ENCODE peak calls at places on chromosomes 16 and 17, in five cellular contexts. U is endodermal cell, E is H1, I is GM12878, X is GM23248. L is an unnamed sample.

GRCh38 chr17:78358538-78359215 is 1.2 kb downstream of the SOCS3 start:
- DNase-seq in U (peak), E (no peak), I (no peak), X (peak), L (no peak)

GRCh38 chr17:43908111-43908721 is 880 bp upstream of the MPP2 start:
- DNase-seq in U (peak), E (peak), I (no peak), X (peak), L (no peak)

GRCh38 chr17:79159926-79160325 is 85.3 kb downstream of the ENGASE start:
- DNase-seq in U (no peak), E (no peak), I (no peak), X (no peak), L (no peak)

GRCh38 chr16:67394271-67395104 is 1.2 kb upstream of the TPPP3 start:
- DNase-seq in U (peak), E (peak), I (no peak), X (peak), L (no peak)

GRCh38 chr16:57108432-57108831 is 16.0 kb downstream of the CPNE2 start:
- DNase-seq in U (no peak), E (no peak), I (no peak), X (no peak), L (no peak)

GRCh38 chr17:15952048-15952532 is 7.2 kb downstream of the ADORA2B start:
- DNase-seq in U (no peak), E (no peak), I (no peak), X (no peak), L (no peak)

GRCh38 chr16:2710711-2711231 is 9.3 kb downstream of the PRSS27 start:
- DNase-seq in U (no peak), E (no peak), I (no peak), X (no peak), L (no peak)

GRCh38 chr17:17048106-17048505 is 5.8 kb downstream of the MPRIP start:
- DNase-seq in U (peak), E (no peak), I (no peak), X (no peak), L (no peak)

GRCh38 chr16:68072038-68072695 is 13.0 kb upstream of the NFATC3 start:
- DNase-seq in U (no peak), E (peak), I (no peak), X (peak), L (peak)

GRCh38 chr16:47523342-47524006 is 62.3 kb downstream of the PHKB start:
- DNase-seq in U (no peak), E (no peak), I (peak), X (no peak), L (no peak)

GRCh38 chr16:1105888-1106620 is 10.0 kb upstream of the C1QTNF8 start:
- DNase-seq in U (peak), E (peak), I (no peak), X (peak), L (no peak)

GRCh38 chr17:48290378-48290777 is 139.6 kb downstream of the SKAP1 start:
- DNase-seq in U (no peak), E (no peak), I (no peak), X (no peak), L (no peak)

GRCh38 chr16:73053379-73054130 is 5.6 kb upstream of the ZFHX3 start:
- DNase-seq in U (peak), E (no peak), I (no peak), X (no peak), L (no peak)

GRCh38 chr17:82972836-82973372 is 106.5 kb upstream of the METRNL start:
- DNase-seq in U (peak), E (no peak), I (peak), X (no peak), L (no peak)

GRCh38 chr17:34709108-34709779 is 129.9 kb downstream of the TMEM132E start:
- DNase-seq in U (peak), E (no peak), I (no peak), X (peak), L (no peak)

GRCh38 chr16:11118479-11118878 is 137.5 kb downstream of the SOCS1 start:
- DNase-seq in U (no peak), E (no peak), I (no peak), X (peak), L (no peak)

GRCh38 chr16:25010542-25010941 is 4.6 kb downstream of the ARHGAP17 start:
- DNase-seq in U (no peak), E (no peak), I (no peak), X (no peak), L (no peak)

GRCh38 chr16:17037499-17037898 is 433.3 kb downstream of the XYLT1 start:
- DNase-seq in U (no peak), E (no peak), I (no peak), X (no peak), L (no peak)

GRCh38 chr17:50146230-50146926 is 4.1 kb downstream of the PPP1R9B start:
- DNase-seq in U (no peak), E (no peak), I (no peak), X (no peak), L (no peak)

GRCh38 chr17:14198575-14198974 is 38.1 kb downstream of the CDRT15 start:
- DNase-seq in U (no peak), E (no peak), I (no peak), X (no peak), L (no peak)

GRCh38 chr17:71327376-71328059 is 793.3 kb upstream of the SOX9 start:
- DNase-seq in U (no peak), E (no peak), I (no peak), X (peak), L (no peak)

GRCh38 chr16:25148568-25149215 is 37.1 kb downstream of the LCMT1 start:
- DNase-seq in U (peak), E (no peak), I (no peak), X (no peak), L (no peak)

GRCh38 chr17:13984956-13985355 is 84.3 kb upstream of the COX10 start:
- DNase-seq in U (peak), E (no peak), I (no peak), X (no peak), L (no peak)

GRCh38 chr16:87645802-87646201 is 43.5 kb downstream of the JPH3 start:
- DNase-seq in U (no peak), E (no peak), I (no peak), X (no peak), L (no peak)

GRCh38 chr17:44267818-44268490 is at the start of gene SLC4A1:
- DNase-seq in U (no peak), E (no peak), I (no peak), X (no peak), L (no peak)

GRCh38 chr17:66542183-66542966 is 240.0 kb downstream of the PRKCA start:
- DNase-seq in U (no peak), E (no peak), I (peak), X (peak), L (no peak)

GRCh38 chr17:8360260-8360659 is 16.2 kb downstream of the KRABD2 start:
- DNase-seq in U (no peak), E (no peak), I (no peak), X (no peak), L (no peak)

GRCh38 chr16:30551781-30552180 is 6.4 kb downstream of the ZNF764 start:
- DNase-seq in U (no peak), E (no peak), I (no peak), X (no peak), L (no peak)

GRCh38 chr17:50465171-50465570 is 3.5 kb downstream of the CHAD start:
- DNase-seq in U (no peak), E (no peak), I (no peak), X (no peak), L (no peak)

GRCh38 chr17:39462644-39463375 is 1.5 kb downstream of the CDK12 start:
- DNase-seq in U (peak), E (peak), I (no peak), X (peak), L (no peak)

GRCh38 chr17:28394717-28395116 is 11.3 kb downstream of the SLC46A1 start:
- DNase-seq in U (no peak), E (no peak), I (no peak), X (peak), L (no peak)

GRCh38 chr17:79815836-79816371 is 19.0 kb upstream of the CBX8 start:
- DNase-seq in U (peak), E (peak), I (no peak), X (no peak), L (no peak)

GRCh38 chr17:45709889-45710288 is 74.2 kb upstream of the CRHR1 start:
- DNase-seq in U (peak), E (no peak), I (no peak), X (no peak), L (no peak)

GRCh38 chr16:21554795-21555585 is 44.4 kb upstream of the METTL9 start:
- DNase-seq in U (peak), E (peak), I (peak), X (peak), L (no peak)

GRCh38 chr17:34291721-34292348 is 6.3 kb downstream of the CCL11 start:
- DNase-seq in U (no peak), E (no peak), I (no peak), X (peak), L (no peak)

DNA sequence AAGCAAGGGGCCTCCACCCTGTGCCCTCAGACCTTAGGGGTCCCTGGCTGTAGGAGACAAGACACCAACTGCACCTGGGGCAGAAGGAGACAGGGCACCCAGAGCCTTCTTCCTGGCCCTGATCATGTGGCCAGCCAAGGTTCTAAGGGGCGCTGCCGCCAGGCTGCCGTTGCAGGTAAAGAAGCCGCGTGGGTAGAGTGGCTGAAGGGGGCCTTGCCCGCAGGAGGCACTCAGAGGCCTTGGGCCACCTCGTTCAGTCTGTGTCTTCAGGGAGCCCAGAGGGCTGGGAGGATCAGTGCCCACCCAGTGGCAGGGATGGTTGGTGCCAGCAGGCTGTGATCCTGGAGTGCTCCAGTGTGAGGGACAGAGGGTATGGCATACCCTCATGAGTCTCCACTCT is 1.6 kb upstream of the AATK start:
- DNase-seq in U (no peak), E (no peak), I (no peak), X (no peak), L (no peak)
- H3K9ac ChIP-seq in U (no peak), E (no peak), I (no peak), X (no peak), L (no peak)

GRCh38 chr16:89357055-89357454 is 133.3 kb downstream of the ANKRD11 start:
- DNase-seq in U (peak), E (no peak), I (no peak), X (no peak), L (no peak)
- H3K9ac ChIP-seq in U (no peak), E (no peak), I (no peak), X (no peak), L (no peak)

DNA sequence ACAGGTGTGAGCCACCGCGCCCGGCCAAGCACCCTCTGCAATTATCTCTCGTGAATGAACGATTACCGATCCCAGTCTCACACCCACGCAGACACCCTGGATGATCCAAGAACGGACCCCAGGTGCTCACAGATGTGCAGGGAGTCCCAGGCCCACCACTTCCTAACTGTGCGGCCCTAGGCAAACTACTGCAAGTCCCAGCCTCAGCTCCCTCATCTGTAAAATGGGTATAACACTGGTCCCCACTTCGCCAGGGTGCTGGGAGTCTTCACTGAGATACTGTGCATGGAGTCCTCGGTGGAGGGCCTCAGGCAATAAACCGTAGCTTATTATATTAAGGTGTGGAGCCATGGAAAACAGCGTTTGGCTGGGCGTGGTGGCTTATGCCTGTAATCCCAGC is 21.6 kb upstream of the PITPNA start:
- DNase-seq in U (no peak), E (no peak), I (no peak), X (no peak), L (no peak)
- H3K9ac ChIP-seq in U (no peak), E (no peak), I (no peak), X (no peak), L (no peak)

GRCh38 chr17:36858119-36859002 is 78.9 kb upstream of the LHX1 start:
- DNase-seq in U (peak), E (no peak), I (no peak), X (no peak), L (no peak)
- H3K9ac ChIP-seq in U (no peak), E (no peak), I (no peak), X (no peak), L (peak)